ENCODE peak calls at places on chromosomes 7 and 10, in eight cellular contexts. Z is GM12865; O is SHP77; V is GM23338; J is HEK293T; P is T-cell; K is stimulated activated CD8-positive, alpha-beta memory T cell treated with anti-CD3 and anti-CD28 coated beads, Interleukin-12 subunit alpha, Interleukin-12 subunit beta, amount 100 ng/mL, for 1 hour; F is activated CD4-positive, CD25-positive, alpha-beta regulatory T cell. T is an unnamed sample.

GRCh38 chr7:41709621-41710020 is 6.7 kb upstream of the INHBA start:
- DNase-seq in Z (no peak), O (peak), V (no peak), J (no peak), P (no peak), K (no peak), F (no peak), T (no peak)

GRCh38 chr7:102425639-102426267 is 7.6 kb upstream of the ORAI2 start:
- DNase-seq in Z (peak), O (no peak), V (no peak), J (no peak), P (peak), K (peak), F (peak), T (peak)

GRCh38 chr10:95588025-95588424 is 26.9 kb upstream of the SORBS1 start:
- DNase-seq in Z (no peak), O (no peak), V (no peak), J (no peak), P (no peak), K (no peak), F (no peak), T (no peak)

GRCh38 chr10:91653214-91653875 is 20.5 kb upstream of the PPP1R3C start:
- DNase-seq in Z (no peak), O (no peak), V (no peak), J (no peak), P (no peak), K (no peak), F (no peak), T (no peak)

GRCh38 chr10:6346621-6347020 is 143.9 kb downstream of the PFKFB3 start:
- DNase-seq in Z (no peak), O (no peak), V (no peak), J (no peak), P (no peak), K (no peak), F (no peak), T (no peak)

GRCh38 chr10:60809157-60809556 is 30.9 kb downstream of the CDK1 start:
- DNase-seq in Z (no peak), O (no peak), V (no peak), J (no peak), P (no peak), K (no peak), F (no peak), T (no peak)

GRCh38 chr10:44030132-44030531 is 354.8 kb downstream of the CXCL12 start:
- DNase-seq in Z (peak), O (no peak), V (peak), J (no peak), P (peak), K (no peak), F (no peak), T (no peak)

GRCh38 chr10:1573334-1573969 is 163.9 kb downstream of the ADARB2 start:
- DNase-seq in Z (no peak), O (no peak), V (no peak), J (no peak), P (no peak), K (no peak), F (no peak), T (no peak)

GRCh38 chr10:129382401-129382800 is 84.6 kb upstream of the MGMT start:
- DNase-seq in Z (no peak), O (no peak), V (no peak), J (no peak), P (no peak), K (no peak), F (no peak), T (no peak)

GRCh38 chr7:77428777-77429231 is 12.7 kb upstream of the GSAP start:
- DNase-seq in Z (no peak), O (no peak), V (peak), J (no peak), P (peak), K (no peak), F (no peak), T (no peak)

GRCh38 chr10:132704008-132704814 is 81.7 kb downstream of the NKX6-2 start:
- DNase-seq in Z (no peak), O (no peak), V (no peak), J (no peak), P (no peak), K (no peak), F (no peak), T (no peak)

GRCh38 chr7:112547916-112548315 is 67.1 kb downstream of the LSMEM1 start:
- DNase-seq in Z (no peak), O (no peak), V (no peak), J (no peak), P (no peak), K (no peak), F (no peak), T (no peak)

GRCh38 chr7:25454562-25455031 is 226.3 kb upstream of the NPVF start:
- DNase-seq in Z (no peak), O (peak), V (no peak), J (no peak), P (no peak), K (no peak), F (no peak), T (no peak)

GRCh38 chr7:29946428-29947186 is 43.0 kb downstream of the SCRN1 start:
- DNase-seq in Z (peak), O (peak), V (peak), J (peak), P (no peak), K (no peak), F (no peak), T (peak)

GRCh38 chr7:36015733-36016132 is 137.3 kb upstream of the EEPD1 start:
- DNase-seq in Z (no peak), O (no peak), V (no peak), J (no peak), P (no peak), K (no peak), F (no peak), T (no peak)

GRCh38 chr10:33376476-33376875 is 42.0 kb upstream of the NRP1 start:
- DNase-seq in Z (no peak), O (no peak), V (no peak), J (no peak), P (no peak), K (no peak), F (no peak), T (no peak)

GRCh38 chr7:117401293-117402002 is 25.8 kb downstream of the ASZ1 start:
- DNase-seq in Z (peak), O (no peak), V (peak), J (peak), P (no peak), K (no peak), F (no peak), T (no peak)

GRCh38 chr7:33881316-33881715 is 24.0 kb upstream of the BMPER start:
- DNase-seq in Z (no peak), O (no peak), V (no peak), J (no peak), P (no peak), K (no peak), F (no peak), T (no peak)

GRCh38 chr10:117860135-117860534 is 186.6 kb downstream of the RAB11FIP2 start:
- DNase-seq in Z (no peak), O (no peak), V (no peak), J (no peak), P (no peak), K (no peak), F (no peak), T (no peak)

GRCh38 chr7:153641202-153641601 is 411.0 kb upstream of the DPP6 start:
- DNase-seq in Z (no peak), O (no peak), V (no peak), J (no peak), P (no peak), K (no peak), F (no peak), T (no peak)

GRCh38 chr10:94902570-94902969 is 35.9 kb upstream of the CYP2C9 start:
- DNase-seq in Z (no peak), O (no peak), V (no peak), J (no peak), P (no peak), K (no peak), F (no peak), T (no peak)

GRCh38 chr7:115676080-115676479 is 354.5 kb downstream of the TFEC start:
- DNase-seq in Z (no peak), O (peak), V (peak), J (peak), P (no peak), K (no peak), F (no peak), T (no peak)

GRCh38 chr10:103802637-103803353 is 52.6 kb downstream of the SH3PXD2A start:
- DNase-seq in Z (no peak), O (no peak), V (no peak), J (no peak), P (no peak), K (no peak), F (no peak), T (no peak)

GRCh38 chr7:33719059-33719581 is 186.2 kb upstream of the BMPER start:
- DNase-seq in Z (no peak), O (no peak), V (no peak), J (no peak), P (no peak), K (no peak), F (no peak), T (no peak)

GRCh38 chr7:142607351-142607750 is 141.9 kb upstream of the PRSS1 start:
- DNase-seq in Z (no peak), O (no peak), V (no peak), J (no peak), P (no peak), K (no peak), F (no peak), T (no peak)

GRCh38 chr7:121793716-121794115 is 79.2 kb upstream of the PTPRZ1 start:
- DNase-seq in Z (no peak), O (no peak), V (no peak), J (no peak), P (no peak), K (no peak), F (no peak), T (no peak)

GRCh38 chr7:131459256-131459655 is 97.2 kb downstream of the PODXL start:
- DNase-seq in Z (no peak), O (no peak), V (no peak), J (no peak), P (no peak), K (no peak), F (no peak), T (no peak)

GRCh38 chr10:84139126-84140035 is at the start of gene GHITM:
- DNase-seq in Z (peak), O (peak), V (peak), J (peak), P (peak), K (peak), F (peak), T (peak)

GRCh38 chr10:106506509-106507265 is 657.8 kb downstream of the SORCS1 start:
- DNase-seq in Z (no peak), O (no peak), V (no peak), J (no peak), P (no peak), K (no peak), F (no peak), T (no peak)

GRCh38 chr10:61779276-61779675 is 116.5 kb downstream of the CABCOCO1 start:
- DNase-seq in Z (no peak), O (no peak), V (no peak), J (no peak), P (no peak), K (no peak), F (no peak), T (no peak)

GRCh38 chr7:80453699-80454340 is 58.0 kb downstream of the GNAT3 start:
- DNase-seq in Z (peak), O (peak), V (peak), J (no peak), P (no peak), K (no peak), F (no peak), T (peak)

GRCh38 chr7:33716581-33717477 is 188.5 kb upstream of the BMPER start:
- DNase-seq in Z (peak), O (peak), V (peak), J (peak), P (no peak), K (no peak), F (no peak), T (peak)

T was measured in NCI-H1694 treated with DMSO at 0.1 percent for 48 hours.